ENCODE peak calls at places on chromosome 10, in five cellular contexts. X is esophagus muscularis mucosa; J is T-helper 2 cell; R is NCI-H510A treated with DMSO at 0.1 percent for 48 hours; D is activated CD8-positive, alpha-beta T cell treated with anti-CD3 and anti-CD28 coated beads, Interleukin-2, amount 10 ng/mL, durations not matched to agents 7 days and 5 days. L is an unnamed sample.
A peak's percentile ranks its signal among the peaks of the same experiment; 100 is the strongest.

GRCh38 chr10:107232013-107232412 is 67.5 kb upstream of the SORCS1 start:
- DNase-seq in R (no peak), X (no peak), J (no peak), D (no peak), L (peak; percentile 0)

GRCh38 chr10:53314856-53315255 is 542.3 kb upstream of the MBL2 start:
- DNase-seq in D (no peak), X (no peak), J (no peak), R (no peak), L (peak; percentile 88)

GRCh38 chr10:95326396-95326795 is 35.6 kb upstream of the PDLIM1 start:
- DNase-seq in X (no peak), J (no peak), R (no peak), D (no peak), L (no peak)

GRCh38 chr10:29254123-29255046 is 34.5 kb upstream of the LYZL1 start:
- DNase-seq in D (no peak), X (no peak), J (no peak), R (no peak), L (no peak)

GRCh38 chr10:114412907-114413386 is 8.6 kb upstream of the AFAP1L2 start:
- DNase-seq in X (no peak), D (no peak), J (no peak), R (no peak), L (peak; percentile 62)

GRCh38 chr10:78286675-78287074 is 253.0 kb downstream of the RPS24 start:
- DNase-seq in R (no peak), D (no peak), X (no peak), J (no peak), L (no peak)

GRCh38 chr10:49837096-49837495 is 75.0 kb upstream of the OGDHL start:
- DNase-seq in R (no peak), X (no peak), D (no peak), J (no peak), L (peak; percentile 5)

GRCh38 chr10:100339236-100339635 is 7.8 kb upstream of the SCD start:
- DNase-seq in X (no peak), D (no peak), J (no peak), R (no peak), L (no peak)

GRCh38 chr10:122515588-122516231 is 44.8 kb upstream of the DMBT1 start:
- DNase-seq in R (no peak), J (peak; percentile 25), D (peak; percentile 81), X (no peak), L (peak; percentile 43)

GRCh38 chr10:106705576-106706526 is 458.7 kb downstream of the SORCS1 start:
- DNase-seq in D (peak; percentile 57), R (peak; percentile 27), J (no peak), X (no peak), L (peak; percentile 75)

GRCh38 chr10:101131962-101132635 is 999 bp downstream of the TLX1 start:
- DNase-seq in J (no peak), X (no peak), R (peak; percentile 57), D (no peak), L (no peak)

GRCh38 chr10:96125142-96125515 is 5.0 kb upstream of the ZNF518A start:
- DNase-seq in D (no peak), X (no peak), R (no peak), J (no peak), L (peak; percentile 26)

GRCh38 chr10:71996598-71997371 is 32.6 kb downstream of the CHST3 start:
- DNase-seq in X (no peak), D (no peak), J (no peak), R (no peak), L (no peak)

GRCh38 chr10:42640610-42641229 is 2.4 kb upstream of the ZNF33B start:
- DNase-seq in R (peak; percentile 5), J (no peak), X (no peak), D (no peak), L (no peak)

GRCh38 chr10:5960070-5960972 is 17.0 kb downstream of the IL15RA start:
- DNase-seq in D (no peak), J (no peak), R (no peak), X (no peak), L (peak; percentile 66)

GRCh38 chr10:88865281-88865876 is 13.7 kb upstream of the ANKRD22 start:
- DNase-seq in X (no peak), R (no peak), J (no peak), D (no peak), L (peak; percentile 49)

GRCh38 chr10:100519321-100520051 is at the start of gene SEC31B:
- DNase-seq in R (peak; percentile 47), D (no peak), X (no peak), J (no peak), L (no peak)